ENCODE peak calls at places on chromosomes 11 and 22, in eight cellular contexts. One of them, this sample, is unnamed.

GRCh38 chr11:72308226-72309073 is 64.5 kb upstream of the PHOX2A start:
- DNase-seq in transverse colon: no peak
- DNase-seq in GM23338: no peak
- DNase-seq in PC-9: no peak
- DNase-seq in neuronal stem cell: no peak
- DNase-seq in heart left ventricle: no peak
- DNase-seq in GM12878: no peak
- DNase-seq in uterus: peak
- DNase-seq in this sample: no peak

GRCh38 chr11:61256710-61257482 is 15.9 kb downstream of the PGA5 start:
- DNase-seq in GM23338: no peak
- DNase-seq in PC-9: no peak
- DNase-seq in neuronal stem cell: no peak
- DNase-seq in heart left ventricle: no peak
- DNase-seq in GM12878: no peak
- DNase-seq in uterus: no peak
- DNase-seq in transverse colon: no peak
- DNase-seq in this sample: no peak

GRCh38 chr22:45318168-45318557 is 8.4 kb downstream of the FAM118A start:
- DNase-seq in heart left ventricle: peak
- DNase-seq in transverse colon: peak
- DNase-seq in GM12878: peak
- DNase-seq in uterus: peak
- DNase-seq in neuronal stem cell: no peak
- DNase-seq in GM23338: peak
- DNase-seq in PC-9: no peak
- DNase-seq in this sample: peak

GRCh38 chr22:45162531-45162930 is 1.2 kb upstream of the NUP50 start:
- DNase-seq in transverse colon: peak
- DNase-seq in GM12878: no peak
- DNase-seq in GM23338: peak
- DNase-seq in PC-9: peak
- DNase-seq in uterus: no peak
- DNase-seq in heart left ventricle: no peak
- DNase-seq in neuronal stem cell: no peak
- DNase-seq in this sample: no peak

GRCh38 chr11:26987205-26987604 is 6.7 kb upstream of the FIBIN start:
- DNase-seq in neuronal stem cell: no peak
- DNase-seq in transverse colon: no peak
- DNase-seq in GM23338: no peak
- DNase-seq in uterus: no peak
- DNase-seq in heart left ventricle: no peak
- DNase-seq in GM12878: no peak
- DNase-seq in PC-9: no peak
- DNase-seq in this sample: no peak

GRCh38 chr22:45335854-45336492 is 26.2 kb downstream of the FAM118A start:
- DNase-seq in GM12878: no peak
- DNase-seq in PC-9: no peak
- DNase-seq in neuronal stem cell: no peak
- DNase-seq in uterus: no peak
- DNase-seq in GM23338: no peak
- DNase-seq in transverse colon: no peak
- DNase-seq in heart left ventricle: no peak
- DNase-seq in this sample: no peak

GRCh38 chr11:110878513-110878912 is 166.3 kb upstream of the ARHGAP20 start:
- DNase-seq in transverse colon: no peak
- DNase-seq in PC-9: no peak
- DNase-seq in uterus: no peak
- DNase-seq in GM23338: no peak
- DNase-seq in GM12878: no peak
- DNase-seq in neuronal stem cell: no peak
- DNase-seq in heart left ventricle: no peak
- DNase-seq in this sample: no peak

GRCh38 chr11:36509265-36509664 is 807 bp downstream of the TRAF6 start:
- DNase-seq in PC-9: peak
- DNase-seq in neuronal stem cell: peak
- DNase-seq in uterus: no peak
- DNase-seq in GM12878: no peak
- DNase-seq in transverse colon: no peak
- DNase-seq in heart left ventricle: no peak
- DNase-seq in GM23338: peak
- DNase-seq in this sample: no peak

GRCh38 chr11:2881076-2881973 is 4.2 kb downstream of the CDKN1C start:
- DNase-seq in transverse colon: no peak
- DNase-seq in PC-9: no peak
- DNase-seq in heart left ventricle: no peak
- DNase-seq in neuronal stem cell: no peak
- DNase-seq in GM23338: no peak
- DNase-seq in GM12878: no peak
- DNase-seq in uterus: no peak
- DNase-seq in this sample: no peak

GRCh38 chr11:80970016-80970516 is 1529.2 kb upstream of the TENM4 start:
- DNase-seq in GM12878: no peak
- DNase-seq in GM23338: no peak
- DNase-seq in heart left ventricle: no peak
- DNase-seq in PC-9: no peak
- DNase-seq in neuronal stem cell: no peak
- DNase-seq in uterus: no peak
- DNase-seq in transverse colon: no peak
- DNase-seq in this sample: no peak

GRCh38 chr11:120994460-120994859 is 29.4 kb upstream of the TBCEL start:
- DNase-seq in GM23338: no peak
- DNase-seq in GM12878: no peak
- DNase-seq in transverse colon: no peak
- DNase-seq in neuronal stem cell: no peak
- DNase-seq in PC-9: peak
- DNase-seq in uterus: no peak
- DNase-seq in heart left ventricle: no peak
- DNase-seq in this sample: no peak

GRCh38 chr11:107078375-107078774 is 60.1 kb upstream of the GUCY1A2 start:
- DNase-seq in neuronal stem cell: no peak
- DNase-seq in GM23338: no peak
- DNase-seq in heart left ventricle: no peak
- DNase-seq in transverse colon: no peak
- DNase-seq in PC-9: no peak
- DNase-seq in uterus: no peak
- DNase-seq in GM12878: no peak
- DNase-seq in this sample: no peak

GRCh38 chr11:119419834-119420492 is 3.0 kb downstream of the THY1 start:
- DNase-seq in PC-9: no peak
- DNase-seq in transverse colon: no peak
- DNase-seq in uterus: no peak
- DNase-seq in heart left ventricle: no peak
- DNase-seq in GM23338: no peak
- DNase-seq in GM12878: no peak
- DNase-seq in neuronal stem cell: no peak
- DNase-seq in this sample: no peak

GRCh38 chr11:57560146-57560545 is 7.3 kb downstream of the UBE2L6 start:
- DNase-seq in GM23338: no peak
- DNase-seq in PC-9: peak
- DNase-seq in heart left ventricle: no peak
- DNase-seq in neuronal stem cell: no peak
- DNase-seq in GM12878: no peak
- DNase-seq in transverse colon: no peak
- DNase-seq in uterus: no peak
- DNase-seq in this sample: no peak

GRCh38 chr11:111815489-111815888 is 49.3 kb upstream of the PPP2R1B start:
- DNase-seq in uterus: no peak
- DNase-seq in neuronal stem cell: no peak
- DNase-seq in heart left ventricle: no peak
- DNase-seq in transverse colon: no peak
- DNase-seq in GM23338: no peak
- DNase-seq in GM12878: no peak
- DNase-seq in PC-9: no peak
- DNase-seq in this sample: no peak

GRCh38 chr11:64742940-64743590 is 877 bp downstream of the RASGRP2 start:
- DNase-seq in uterus: peak
- DNase-seq in GM23338: peak
- DNase-seq in neuronal stem cell: no peak
- DNase-seq in transverse colon: peak
- DNase-seq in heart left ventricle: peak
- DNase-seq in PC-9: no peak
- DNase-seq in GM12878: no peak
- DNase-seq in this sample: peak

GRCh38 chr11:93845181-93846092 is 5.0 kb downstream of the VSTM5 start:
- DNase-seq in heart left ventricle: no peak
- DNase-seq in GM12878: no peak
- DNase-seq in transverse colon: no peak
- DNase-seq in neuronal stem cell: no peak
- DNase-seq in GM23338: no peak
- DNase-seq in uterus: no peak
- DNase-seq in PC-9: no peak
- DNase-seq in this sample: no peak

GRCh38 chr11:538431-539051 is 1.2 kb downstream of the LRRC56 start:
- DNase-seq in transverse colon: no peak
- DNase-seq in uterus: no peak
- DNase-seq in GM23338: no peak
- DNase-seq in GM12878: no peak
- DNase-seq in neuronal stem cell: no peak
- DNase-seq in heart left ventricle: peak
- DNase-seq in PC-9: no peak
- DNase-seq in this sample: peak

GRCh38 chr11:120352405-120352804 is 16.2 kb downstream of the ARHGEF12 start:
- DNase-seq in PC-9: no peak
- DNase-seq in heart left ventricle: no peak
- DNase-seq in transverse colon: peak
- DNase-seq in neuronal stem cell: no peak
- DNase-seq in uterus: no peak
- DNase-seq in GM23338: no peak
- DNase-seq in GM12878: no peak
- DNase-seq in this sample: no peak

GRCh38 chr11:105156720-105157119 is 17.2 kb upstream of the CARD18 start:
- DNase-seq in GM12878: no peak
- DNase-seq in heart left ventricle: no peak
- DNase-seq in transverse colon: no peak
- DNase-seq in neuronal stem cell: no peak
- DNase-seq in uterus: no peak
- DNase-seq in PC-9: no peak
- DNase-seq in GM23338: no peak
- DNase-seq in this sample: no peak

GRCh38 chr11:5367461-5368074 is 16.0 kb upstream of the OR51M1 start:
- DNase-seq in GM23338: no peak
- DNase-seq in heart left ventricle: no peak
- DNase-seq in transverse colon: no peak
- DNase-seq in uterus: no peak
- DNase-seq in neuronal stem cell: no peak
- DNase-seq in PC-9: no peak
- DNase-seq in GM12878: no peak
- DNase-seq in this sample: no peak

GRCh38 chr11:132049205-132049604 is 678.8 kb downstream of the NTM start:
- DNase-seq in PC-9: no peak
- DNase-seq in heart left ventricle: no peak
- DNase-seq in GM23338: no peak
- DNase-seq in neuronal stem cell: no peak
- DNase-seq in uterus: no peak
- DNase-seq in GM12878: no peak
- DNase-seq in transverse colon: no peak
- DNase-seq in this sample: no peak
- H3K27ac ChIP-seq in PC-9: no peak
- H3K27ac ChIP-seq in heart left ventricle: no peak
- H3K27ac ChIP-seq in GM23338: no peak
- H3K27ac ChIP-seq in neuronal stem cell: no peak
- H3K27ac ChIP-seq in uterus: no peak
- H3K27ac ChIP-seq in GM12878: no peak
- H3K27ac ChIP-seq in transverse colon: no peak
- H3K27ac ChIP-seq in this sample: no peak

GRCh38 chr22:50299724-50300619 is 7.5 kb downstream of the PLXNB2 start:
- DNase-seq in transverse colon: peak
- DNase-seq in GM23338: peak
- DNase-seq in GM12878: no peak
- DNase-seq in PC-9: no peak
- DNase-seq in neuronal stem cell: no peak
- DNase-seq in uterus: no peak
- DNase-seq in heart left ventricle: no peak
- DNase-seq in this sample: no peak

GRCh38 chr22:50298266-50298637 is 9.2 kb downstream of the PLXNB2 start:
- DNase-seq in PC-9: no peak
- DNase-seq in transverse colon: no peak
- DNase-seq in uterus: no peak
- DNase-seq in GM12878: no peak
- DNase-seq in GM23338: no peak
- DNase-seq in neuronal stem cell: no peak
- DNase-seq in heart left ventricle: no peak
- DNase-seq in this sample: no peak

GRCh38 chr22:50300620-50301257 is 6.7 kb downstream of the PLXNB2 start:
- DNase-seq in transverse colon: no peak
- DNase-seq in heart left ventricle: no peak
- DNase-seq in PC-9: no peak
- DNase-seq in GM12878: no peak
- DNase-seq in uterus: no peak
- DNase-seq in GM23338: no peak
- DNase-seq in neuronal stem cell: no peak
- DNase-seq in this sample: no peak

GRCh38 chr22:50297510-50298265 is 9.8 kb downstream of the PLXNB2 start:
- DNase-seq in GM23338: no peak
- DNase-seq in neuronal stem cell: no peak
- DNase-seq in GM12878: no peak
- DNase-seq in uterus: no peak
- DNase-seq in heart left ventricle: no peak
- DNase-seq in PC-9: no peak
- DNase-seq in transverse colon: no peak
- DNase-seq in this sample: no peak

GRCh38 chr22:50298937-50299656 is 8.3 kb downstream of the PLXNB2 start:
- DNase-seq in GM12878: no peak
- DNase-seq in heart left ventricle: no peak
- DNase-seq in PC-9: no peak
- DNase-seq in GM23338: peak
- DNase-seq in uterus: no peak
- DNase-seq in neuronal stem cell: no peak
- DNase-seq in transverse colon: no peak
- DNase-seq in this sample: no peak
- H3K27ac ChIP-seq in GM12878: no peak
- H3K27ac ChIP-seq in heart left ventricle: peak
- H3K27ac ChIP-seq in PC-9: no peak
- H3K27ac ChIP-seq in GM23338: no peak
- H3K27ac ChIP-seq in uterus: peak
- H3K27ac ChIP-seq in neuronal stem cell: no peak
- H3K27ac ChIP-seq in transverse colon: peak
- H3K27ac ChIP-seq in this sample: peak

DNA sequence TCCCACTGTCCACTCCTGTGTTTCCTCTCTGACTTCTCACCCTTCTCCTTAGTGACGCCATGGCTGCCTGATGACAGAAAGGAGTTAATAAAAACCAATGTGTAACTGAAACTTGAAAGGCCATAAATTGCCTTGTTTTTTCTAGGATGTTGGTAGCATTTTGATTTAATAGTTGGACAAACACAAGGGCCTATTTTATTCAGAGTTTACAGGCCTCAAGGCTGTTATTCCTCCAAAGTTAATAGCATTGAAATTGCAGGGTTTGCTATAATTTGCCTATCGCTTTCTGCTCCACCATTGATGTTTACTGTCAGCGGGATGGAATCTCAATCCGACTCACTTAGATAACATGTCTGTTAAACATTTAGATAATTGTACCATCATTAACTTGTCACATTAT is 95.4 kb upstream of the NNMT start:
- DNase-seq in transverse colon: no peak
- DNase-seq in uterus: no peak
- DNase-seq in GM23338: no peak
- DNase-seq in PC-9: no peak
- DNase-seq in neuronal stem cell: no peak
- DNase-seq in heart left ventricle: no peak
- DNase-seq in GM12878: no peak
- DNase-seq in this sample: no peak
- H3K27ac ChIP-seq in transverse colon: peak
- H3K27ac ChIP-seq in uterus: peak
- H3K27ac ChIP-seq in GM23338: no peak
- H3K27ac ChIP-seq in PC-9: no peak
- H3K27ac ChIP-seq in neuronal stem cell: no peak
- H3K27ac ChIP-seq in heart left ventricle: peak
- H3K27ac ChIP-seq in GM12878: no peak
- H3K27ac ChIP-seq in this sample: no peak

GRCh38 chr11:44834846-44835245 is 108.1 kb downstream of the TSPAN18 start:
- DNase-seq in PC-9: no peak
- DNase-seq in transverse colon: no peak
- DNase-seq in uterus: no peak
- DNase-seq in heart left ventricle: no peak
- DNase-seq in GM12878: no peak
- DNase-seq in GM23338: no peak
- DNase-seq in neuronal stem cell: no peak
- DNase-seq in this sample: no peak
- H3K27ac ChIP-seq in PC-9: no peak
- H3K27ac ChIP-seq in transverse colon: peak
- H3K27ac ChIP-seq in uterus: peak
- H3K27ac ChIP-seq in heart left ventricle: peak
- H3K27ac ChIP-seq in GM12878: no peak
- H3K27ac ChIP-seq in GM23338: peak
- H3K27ac ChIP-seq in neuronal stem cell: peak
- H3K27ac ChIP-seq in this sample: no peak

This sample was measured in lower lobe of right lung.